ENCODE peak calls at places on chromosomes 3 and 15, in six cellular contexts. K, Z, S, D, Y and A are unnamed samples.

GRCh38 chr3:113129168-113129567 is 82.2 kb upstream of the BOC start:
- DNase-seq in Z (no peak), K (no peak), D (no peak), S (no peak), Y (no peak), A (no peak)

GRCh38 chr15:93152264-93152884 is 63.4 kb upstream of the RGMA start:
- DNase-seq in D (no peak), Z (no peak), K (no peak), Y (no peak), S (no peak), A (no peak)

GRCh38 chr15:50180578-50180977 is 1.4 kb upstream of the SLC27A2 start:
- DNase-seq in Y (no peak), Z (no peak), K (no peak), S (no peak), D (no peak), A (no peak)

GRCh38 chr15:78761020-78761419 is 50.2 kb downstream of the ADAMTS7 start:
- DNase-seq in D (no peak), K (no peak), Z (no peak), S (no peak), Y (no peak), A (no peak)

GRCh38 chr3:46695177-46695961 is 1.9 kb upstream of the ALS2CL start:
- DNase-seq in D (no peak), K (peak), Y (peak), S (no peak), Z (no peak), A (peak)

GRCh38 chr3:37640636-37641375 is 220.9 kb upstream of the CTDSPL start:
- DNase-seq in D (no peak), S (no peak), Y (no peak), K (no peak), Z (no peak), A (no peak)

GRCh38 chr3:162525052-162525451 is 1028.4 kb downstream of the OTOL1 start:
- DNase-seq in Y (no peak), K (no peak), S (no peak), Z (no peak), D (no peak), A (no peak)

GRCh38 chr3:190731596-190731995 is 130.9 kb downstream of the GMNC start:
- DNase-seq in Y (no peak), K (no peak), Z (no peak), D (no peak), S (no peak), A (no peak)

GRCh38 chr3:195113074-195113473 is 157.9 kb downstream of the XXYLT1 start:
- DNase-seq in Z (no peak), K (no peak), Y (peak), D (no peak), S (no peak), A (no peak)

GRCh38 chr3:156518726-156519125 is 36.2 kb downstream of the SSR3 start:
- DNase-seq in S (no peak), K (no peak), Y (no peak), Z (no peak), D (no peak), A (no peak)

GRCh38 chr15:85000189-85000864 is 18.7 kb downstream of the PDE8A start:
- DNase-seq in Y (no peak), S (no peak), K (no peak), D (no peak), Z (no peak), A (no peak)

GRCh38 chr15:25504307-25504706 is 65.5 kb upstream of the UBE3A start:
- DNase-seq in D (no peak), Y (no peak), K (no peak), Z (no peak), S (no peak), A (no peak)

GRCh38 chr15:74212494-74212893 is 9.9 kb upstream of the STRA6 start:
- DNase-seq in D (no peak), Y (no peak), Z (no peak), S (no peak), K (no peak), A (no peak)

GRCh38 chr3:176071943-176072342 is 1125.3 kb downstream of the TBL1XR1 start:
- DNase-seq in K (no peak), Z (no peak), Y (no peak), D (no peak), S (no peak), A (no peak)
- TF ChIP-seq YY1 in K (no peak), Z (no peak), Y (no peak), D (no peak), S (no peak), A (no peak)

DNA sequence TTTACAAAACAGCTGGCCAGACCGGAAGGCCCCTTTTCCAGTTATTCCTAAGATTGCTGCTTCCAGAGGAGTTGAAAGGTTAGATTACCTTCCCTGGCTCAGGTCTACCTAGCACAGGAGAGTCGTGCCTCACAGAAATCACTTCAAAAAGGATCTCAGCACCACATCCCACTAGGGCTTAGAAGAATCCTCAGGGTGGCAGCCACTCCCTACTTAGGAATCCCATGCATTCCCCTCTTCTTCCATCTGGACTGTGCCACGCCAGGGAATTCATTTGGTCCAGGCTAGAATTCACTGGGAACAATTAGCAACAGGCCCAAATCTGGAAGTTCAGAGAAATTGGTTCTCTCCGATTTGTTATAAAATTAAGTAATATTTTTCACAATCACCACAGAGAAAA is 226.4 kb upstream of the IL12A start:
- DNase-seq in K (no peak), S (no peak), D (no peak), Z (no peak), Y (no peak), A (no peak)
- TF ChIP-seq YY1 in K (no peak), S (no peak), D (no peak), Z (no peak), Y (no peak), A (no peak)

DNA sequence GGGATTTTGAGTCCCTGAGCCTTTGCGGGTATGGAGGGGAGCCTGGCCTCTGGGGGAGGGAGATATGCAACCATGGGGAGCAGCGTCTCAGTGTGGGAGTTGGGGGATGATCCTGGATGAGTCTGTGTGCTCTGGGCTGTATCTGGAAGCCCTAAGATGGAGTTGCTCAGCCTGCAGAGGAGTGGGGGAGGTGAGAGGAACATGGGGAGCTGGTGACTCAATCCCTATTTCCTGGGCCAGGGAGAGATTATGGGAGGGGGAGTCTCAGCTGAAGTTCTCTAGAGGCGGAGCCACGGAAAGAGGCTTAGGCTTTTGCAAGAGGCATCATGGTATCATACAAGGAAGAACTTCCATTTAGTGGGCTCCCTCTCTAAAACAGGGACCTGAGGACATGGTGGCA is 59.5 kb upstream of the TMEM115 start:
- DNase-seq in Y (peak), Z (no peak), S (no peak), D (no peak), K (no peak), A (peak)
- TF ChIP-seq YY1 in Y (no peak), Z (no peak), S (no peak), D (no peak), K (no peak), A (no peak)

GRCh38 chr15:28897861-28898608 is 12.3 kb downstream of the APBA2 start:
- DNase-seq in K (peak), Y (no peak), S (no peak), Z (no peak), D (no peak), A (no peak)
- TF ChIP-seq YY1 in K (no peak), Y (no peak), S (no peak), Z (no peak), D (no peak), A (no peak)

GRCh38 chr3:129249284-129250065 is at the start of gene COPG1:
- DNase-seq in Y (peak), D (peak), S (peak), K (peak), Z (peak), A (peak)
- TF ChIP-seq YY1 in Y (no peak), D (no peak), S (no peak), K (no peak), Z (no peak), A (no peak)

GRCh38 chr3:139182598-139182997 is 137.9 kb upstream of the PRR23C start:
- DNase-seq in D (no peak), S (no peak), K (no peak), Y (no peak), Z (no peak), A (no peak)

GRCh38 chr3:139189943-139190342 is 145.3 kb upstream of the PRR23C start:
- DNase-seq in Z (no peak), S (no peak), D (no peak), Y (no peak), K (no peak), A (no peak)

GRCh38 chr3:139185482-139185881 is 140.8 kb upstream of the PRR23C start:
- DNase-seq in K (no peak), Z (no peak), Y (no peak), S (no peak), D (no peak), A (no peak)

GRCh38 chr3:139187154-139187553 is 142.5 kb upstream of the PRR23C start:
- DNase-seq in Z (no peak), K (no peak), S (no peak), D (no peak), Y (no peak), A (no peak)

GRCh38 chr3:139187648-139188047 is 143.0 kb upstream of the PRR23C start:
- DNase-seq in S (no peak), D (no peak), K (no peak), Y (peak), Z (no peak), A (no peak)
- TF ChIP-seq YY1 in S (no peak), D (no peak), K (no peak), Y (no peak), Z (no peak), A (no peak)

GRCh38 chr3:49158108-49158709 is 7.9 kb downstream of the CCDC71 start:
- DNase-seq in Y (peak), Z (no peak), D (peak), K (peak), S (peak), A (peak)
- TF ChIP-seq YY1 in Y (no peak), Z (no peak), D (no peak), K (no peak), S (no peak), A (no peak)